ENCODE peak calls at places on chromosomes 3 and 15, in four cellular contexts. L is astrocyte of the spinal cord, F is fibroblast of mammary gland, O is colonic mucosa. P is an unnamed sample.

GRCh38 chr3:30664884-30665283 is 58.5 kb downstream of the TGFBR2 start:
- DNase-seq in F (no peak), O (no peak), L (no peak), P (no peak)

GRCh38 chr15:41334293-41335120 is 1.8 kb downstream of the NUSAP1 start:
- DNase-seq in L (no peak), F (no peak), O (no peak), P (no peak)

GRCh38 chr3:24496529-24497482 is 2.2 kb upstream of the THRB start:
- DNase-seq in L (peak), F (peak), O (peak), P (peak)

GRCh38 chr3:128409621-128410581 is 56.8 kb downstream of the DNAJB8 start:
- DNase-seq in F (no peak), O (no peak), L (no peak), P (no peak)

GRCh38 chr3:153595186-153595815 is 433.3 kb downstream of the RAP2B start:
- DNase-seq in L (peak), F (peak), O (no peak), P (peak)

GRCh38 chr3:31724681-31725080 is 192.0 kb downstream of the STT3B start:
- DNase-seq in F (peak), O (no peak), L (no peak), P (no peak)

GRCh38 chr3:194396897-194397756 is 1.9 kb downstream of the GP5 start:
- DNase-seq in L (peak), O (no peak), F (no peak), P (no peak)

GRCh38 chr3:183808355-183808754 is 17.0 kb downstream of the MAP6D1 start:
- DNase-seq in F (no peak), O (no peak), L (no peak), P (no peak)

GRCh38 chr3:59549972-59550371 is 500.1 kb upstream of the CFAP20DC start:
- DNase-seq in O (no peak), F (no peak), L (no peak), P (no peak)

GRCh38 chr3:129988429-129988828 is 13.9 kb downstream of the TRH start:
- DNase-seq in L (no peak), F (no peak), O (no peak), P (no peak)

GRCh38 chr3:61200255-61200654 is 51.0 kb downstream of the FHIT start:
- DNase-seq in F (no peak), L (no peak), O (no peak), P (no peak)

GRCh38 chr3:164418426-164418825 is 659.9 kb downstream of the SI start:
- DNase-seq in L (peak), O (peak), F (no peak), P (no peak)

GRCh38 chr3:81490541-81491288 is 270.7 kb downstream of the GBE1 start:
- DNase-seq in F (peak), L (peak), O (peak), P (peak)

GRCh38 chr15:63040954-63041353 is 1.6 kb upstream of the TPM1 start:
- DNase-seq in L (no peak), O (no peak), F (no peak), P (no peak)

GRCh38 chr3:124584552-124585391 is 145.5 kb upstream of the UMPS start:
- DNase-seq in F (peak), O (peak), L (peak), P (peak)

GRCh38 chr15:68821190-68821897 is 649 bp upstream of the ANP32A start:
- DNase-seq in O (no peak), F (no peak), L (no peak), P (no peak)

GRCh38 chr3:123440181-123440580 is 8.7 kb downstream of the ADCY5 start:
- DNase-seq in L (no peak), O (no peak), F (no peak), P (no peak)

GRCh38 chr15:44153352-44153751 is 41.7 kb downstream of the FRMD5 start:
- DNase-seq in L (no peak), O (no peak), F (no peak), P (no peak)

GRCh38 chr3:185439745-185440466 is 58.9 kb downstream of the TMEM41A start:
- DNase-seq in L (no peak), O (no peak), F (no peak), P (no peak)

GRCh38 chr3:160830792-160831191 is 74.8 kb downstream of the PPM1L start:
- DNase-seq in F (no peak), O (no peak), L (no peak), P (no peak)

GRCh38 chr3:117752984-117753717 is 1043.6 kb downstream of the TUSC7 start:
- DNase-seq in F (peak), O (no peak), L (peak), P (peak)

GRCh38 chr15:70788114-70789049 is 25.0 kb upstream of the UACA start:
- DNase-seq in O (peak), F (peak), L (peak), P (peak)

GRCh38 chr3:16448691-16449090 is 64.8 kb downstream of the RFTN1 start:
- DNase-seq in F (peak), O (peak), L (peak), P (peak)

GRCh38 chr15:41804920-41805666 is 22.8 kb upstream of the JMJD7 start:
- DNase-seq in L (peak), O (no peak), F (no peak), P (no peak)

GRCh38 chr15:44414001-44414400 is 13.4 kb upstream of the CTDSPL2 start:
- DNase-seq in F (no peak), O (no peak), L (no peak), P (no peak)

GRCh38 chr15:38252481-38253311 is at the start of gene SPRED1:
- DNase-seq in L (no peak), O (peak), F (peak), P (peak)

GRCh38 chr15:100781961-100782525 is 97.6 kb upstream of the ALDH1A3 start:
- DNase-seq in F (no peak), L (no peak), O (no peak), P (no peak)

GRCh38 chr3:127518456-127519081 is 72.0 kb downstream of the TPRA1 start:
- DNase-seq in F (no peak), L (no peak), O (no peak), P (no peak)

GRCh38 chr3:81452406-81452805 is 309.0 kb downstream of the GBE1 start:
- DNase-seq in O (no peak), F (no peak), L (no peak), P (no peak)

GRCh38 chr15:25684521-25685215 is 178.5 kb downstream of the ATP10A start:
- DNase-seq in L (peak), F (peak), O (no peak), P (peak)

GRCh38 chr3:29080967-29081366 is 199.9 kb upstream of the RBMS3 start:
- DNase-seq in L (no peak), F (no peak), O (no peak), P (no peak)

GRCh38 chr15:29129221-29129620 is 140.4 kb downstream of the NSMCE3 start:
- DNase-seq in F (no peak), L (no peak), O (no peak), P (no peak)

GRCh38 chr15:81098884-81099601 is 35.0 kb upstream of the CFAP161 start:
- DNase-seq in O (no peak), L (no peak), F (peak), P (no peak)

GRCh38 chr15:42444415-42445063 is 46.4 kb downstream of the ZNF106 start:
- DNase-seq in L (no peak), F (no peak), O (no peak), P (no peak)

GRCh38 chr15:45429974-45430792 is 51.8 kb upstream of the GATM start:
- DNase-seq in O (peak), L (peak), F (peak), P (peak)

GRCh38 chr3:115693868-115694267 is 70.6 kb downstream of the GAP43 start:
- DNase-seq in L (no peak), F (no peak), O (no peak), P (no peak)

GRCh38 chr15:36896949-36897348 is 203.4 kb downstream of the MEIS2 start:
- DNase-seq in O (no peak), F (no peak), L (no peak), P (no peak)

GRCh38 chr3:29976871-29977270 is 629.5 kb upstream of the TGFBR2 start:
- DNase-seq in O (no peak), F (no peak), L (no peak), P (no peak)

DNA sequence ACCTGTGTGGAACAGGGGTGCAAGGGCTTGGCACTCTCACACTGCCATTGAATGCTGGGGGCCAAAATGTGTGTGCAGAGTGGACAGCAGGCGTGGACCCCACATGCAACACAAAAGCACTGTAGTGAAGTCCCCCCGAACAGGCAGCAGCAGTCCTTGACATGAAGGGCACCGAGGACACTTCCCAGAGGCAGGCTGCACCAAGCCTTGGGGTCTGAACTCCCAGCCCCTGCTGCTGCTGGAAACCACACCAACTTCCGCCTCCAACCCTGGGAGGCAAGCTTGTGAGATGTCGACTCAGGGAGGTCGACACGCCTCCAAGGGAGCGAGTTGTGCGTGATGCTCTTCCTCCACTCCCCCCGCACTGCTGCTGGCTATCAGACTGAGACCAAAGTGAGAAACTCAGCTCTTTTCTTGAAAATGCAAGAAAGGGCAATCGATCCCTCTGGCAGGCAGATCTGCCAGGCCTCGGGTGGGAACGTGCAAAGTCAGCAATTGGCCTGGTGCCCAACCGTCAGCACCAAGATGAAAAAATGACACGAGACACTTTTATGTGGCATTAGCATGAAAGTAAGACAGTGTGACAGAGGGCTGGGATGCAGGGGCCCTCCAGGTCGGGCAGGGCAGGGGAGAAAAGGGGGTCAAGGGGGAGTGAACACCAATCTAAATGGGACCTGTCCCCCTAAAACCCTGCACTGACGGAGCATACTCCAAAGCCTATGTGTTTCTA is 43.6 kb downstream of the WHAMM start:
- DNase-seq in L (no peak), F (no peak), O (no peak), P (no peak)
- TF ChIP-seq CTCF in L (no peak), F (no peak), O (no peak), P (no peak)

GRCh38 chr3:9136746-9137434 is 112.6 kb downstream of the SRGAP3 start:
- DNase-seq in L (no peak), O (no peak), F (no peak), P (no peak)
- H3K4me3 ChIP-seq in L (no peak), O (no peak), F (no peak), P (no peak)

DNA sequence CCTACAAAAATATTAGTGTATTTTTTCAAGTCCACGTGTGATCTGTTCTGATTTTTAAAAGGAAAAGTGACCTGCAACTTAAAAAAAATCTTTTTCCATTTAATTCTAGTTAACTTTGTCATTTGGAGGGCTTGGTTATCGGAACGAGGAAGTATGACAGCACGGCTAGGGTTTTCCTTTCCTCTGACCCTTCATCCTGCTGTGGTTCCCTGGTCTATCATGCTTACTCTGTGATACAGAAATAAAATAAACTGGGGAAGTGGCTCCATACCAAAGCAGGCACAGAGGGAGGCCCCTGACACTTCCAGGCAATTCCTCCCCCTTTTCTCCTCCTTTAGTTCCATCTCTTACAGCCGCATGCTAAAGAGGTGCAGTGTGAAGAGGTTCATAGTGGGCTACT is 491.3 kb downstream of the EDEM1 start:
- DNase-seq in L (no peak), F (no peak), O (no peak), P (no peak)
- TF ChIP-seq CTCF in L (no peak), F (no peak), O (no peak), P (no peak)

DNA sequence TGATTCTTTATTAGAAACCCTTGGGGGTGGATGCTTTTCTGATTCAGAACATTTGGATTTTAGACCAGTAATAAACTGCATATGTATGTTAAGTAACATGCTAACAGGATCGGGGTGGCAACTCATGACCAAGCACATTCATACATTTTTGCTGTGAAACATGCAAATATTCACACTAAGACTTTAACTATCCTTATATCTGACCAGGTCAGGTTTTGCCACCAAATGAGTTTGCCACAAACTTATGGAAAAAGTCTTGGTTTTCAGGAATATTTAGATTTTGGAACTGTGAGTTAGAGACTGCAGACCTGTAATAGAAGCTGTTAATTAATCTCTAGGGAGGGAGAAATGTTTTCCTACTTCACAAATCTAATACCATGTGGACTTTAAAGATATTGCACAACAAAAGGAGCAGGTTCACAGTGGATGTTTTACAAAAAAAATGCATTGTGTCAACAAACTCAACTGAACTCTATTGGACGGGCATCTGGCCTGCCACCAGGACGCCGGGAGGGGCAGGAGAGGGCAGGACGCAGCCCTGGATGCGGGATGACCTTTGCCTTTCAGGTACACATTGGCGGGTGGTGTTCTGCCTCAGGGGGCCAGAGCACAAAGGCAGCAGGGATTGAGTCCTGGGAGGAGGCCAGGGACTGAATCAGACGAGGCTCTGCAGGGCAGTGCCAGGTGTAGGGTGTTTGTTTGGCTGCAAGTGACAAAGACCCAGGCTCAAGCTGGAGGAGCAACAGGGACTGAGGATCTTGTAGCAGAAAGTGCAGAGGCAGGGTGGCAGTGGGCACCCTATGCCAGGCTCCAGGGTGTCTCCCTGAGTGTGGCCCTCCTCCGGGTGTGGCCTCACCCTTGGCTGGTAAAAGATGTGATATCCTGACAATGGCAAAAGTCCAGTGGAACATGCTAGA is 30.1 kb upstream of the KLF13 start:
- DNase-seq in L (no peak), O (peak), F (no peak), P (no peak)
- H3K4me3 ChIP-seq in L (no peak), O (no peak), F (no peak), P (no peak)

GRCh38 chr3:111764645-111765091 is 94.4 kb upstream of the PHLDB2 start:
- DNase-seq in O (no peak), L (no peak), F (peak), P (peak)
- TF ChIP-seq CTCF in O (no peak), L (peak), F (peak), P (no peak)

GRCh38 chr3:152290374-152290773 is 21.6 kb downstream of the MBNL1 start:
- DNase-seq in O (no peak), F (no peak), L (no peak), P (no peak)

GRCh38 chr3:152291649-152292066 is 22.9 kb downstream of the MBNL1 start:
- DNase-seq in L (no peak), F (no peak), O (no peak), P (no peak)

GRCh38 chr3:152292367-152292766 is 23.6 kb downstream of the MBNL1 start:
- DNase-seq in L (no peak), F (no peak), O (no peak), P (no peak)

GRCh38 chr3:152289708-152290107 is 21.0 kb downstream of the MBNL1 start:
- DNase-seq in L (no peak), F (peak), O (no peak), P (no peak)

DNA sequence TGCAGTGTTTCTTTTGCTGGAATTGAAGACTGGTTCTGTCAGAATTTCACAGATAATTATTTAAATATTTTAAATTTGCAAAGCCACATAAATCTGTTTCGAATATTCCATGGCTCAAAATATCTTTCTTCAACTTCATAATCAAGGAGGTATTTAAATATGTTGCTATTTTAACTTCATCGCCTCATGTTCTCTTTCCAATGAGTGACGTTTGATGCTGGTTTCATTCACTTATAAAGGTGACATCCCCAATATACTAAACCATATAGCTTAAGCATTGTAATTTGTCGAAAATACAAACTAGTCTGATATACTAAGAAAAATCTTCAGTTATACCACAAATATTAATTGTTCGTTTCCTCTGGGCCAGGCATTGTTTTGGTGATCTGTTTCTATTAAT is 22.5 kb downstream of the MBNL1 start:
- DNase-seq in F (no peak), L (no peak), O (no peak), P (no peak)
- H3K4me3 ChIP-seq in F (no peak), L (no peak), O (no peak), P (no peak)

DNA sequence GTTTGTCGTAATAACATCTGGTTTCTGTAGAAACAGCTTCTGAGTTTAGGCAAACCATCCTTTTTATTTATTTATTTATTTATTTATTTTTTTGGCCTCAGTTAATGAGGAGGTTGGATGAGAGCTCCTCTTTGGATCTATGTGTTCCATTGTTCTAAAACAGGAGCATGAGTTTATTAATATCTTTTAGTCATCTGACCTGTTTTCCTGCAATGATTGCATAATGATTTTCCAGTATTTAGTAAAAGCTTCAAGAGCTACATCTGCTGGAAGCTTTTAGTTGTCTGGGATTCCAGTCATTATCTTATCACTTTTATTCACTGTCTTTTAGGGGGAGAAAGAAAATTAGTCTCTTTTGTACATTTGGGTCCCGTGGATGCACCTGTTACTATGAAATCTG is 1270.1 kb downstream of the ROBO1 start:
- DNase-seq in L (no peak), F (no peak), O (no peak), P (peak)
- TF ChIP-seq CTCF in L (no peak), F (no peak), O (no peak), P (no peak)

DNA sequence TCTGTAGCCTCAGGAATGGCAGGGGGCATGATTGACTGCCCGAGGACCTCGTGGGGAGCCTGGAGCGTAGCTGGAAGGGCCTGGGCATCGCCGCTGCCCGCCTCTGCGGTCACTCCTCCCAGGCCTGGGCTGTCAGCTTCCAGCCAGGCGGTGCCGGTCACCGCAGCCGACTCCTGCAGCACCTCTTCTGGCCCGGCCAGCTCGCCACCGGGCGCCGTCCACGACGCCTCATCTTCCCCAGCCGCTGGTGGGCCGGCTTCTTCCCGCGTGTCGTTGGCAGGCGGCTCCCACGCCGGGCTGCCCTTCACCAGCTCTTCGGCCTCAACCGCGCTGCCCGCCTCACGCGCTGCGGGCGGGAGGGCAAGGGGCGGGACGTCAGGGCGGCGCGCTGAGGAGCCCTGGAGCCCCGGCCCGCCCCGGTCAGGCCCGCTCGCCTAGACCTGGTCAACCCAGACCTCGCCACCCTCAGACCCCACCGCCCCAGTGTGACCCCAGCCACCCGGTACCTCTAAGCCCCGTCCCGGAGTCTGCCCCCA is 1.0 kb downstream of the CSPG5 start:
- DNase-seq in F (no peak), O (peak), L (no peak), P (peak)
- H3K4me3 ChIP-seq in F (peak), O (peak), L (peak), P (peak)

GRCh38 chr3:13880811-13881156 is 913 bp upstream of the WNT7A start:
- DNase-seq in O (no peak), F (no peak), L (no peak), P (no peak)
- TF ChIP-seq CTCF in O (no peak), F (no peak), L (no peak), P (no peak)

GRCh38 chr3:189316296-189317019 is 144.7 kb downstream of the TPRG1 start:
- DNase-seq in L (no peak), O (peak), F (no peak), P (no peak)
- H3K4me3 ChIP-seq in L (no peak), O (no peak), F (no peak), P (no peak)